ENCODE peak calls at places on chromosomes 3 and 15, in four cellular contexts. X is WTC11, P is K562, R is HepG2. Q is an unnamed sample.

GRCh38 chr3:105857963-105858362 is 10.8 kb downstream of the CBLB start:
- DNase-seq in X (no peak), P (no peak), R (no peak), Q (no peak)

GRCh38 chr15:86591994-86592746 is 512.5 kb downstream of the AGBL1 start:
- DNase-seq in X (no peak), P (no peak), R (no peak), Q (no peak)

GRCh38 chr3:140334105-140334504 is 343.8 kb upstream of the TRIM42 start:
- DNase-seq in X (no peak), P (no peak), R (no peak), Q (no peak)

GRCh38 chr3:71546781-71547180 is 36.7 kb downstream of the FOXP1 start:
- DNase-seq in X (no peak), P (no peak), R (no peak), Q (no peak)

GRCh38 chr15:31352911-31353811 is 26.5 kb downstream of the KLF13 start:
- DNase-seq in X (no peak), P (peak), R (no peak), Q (peak)

GRCh38 chr3:16173696-16174355 is 654 bp upstream of the GALNT15 start:
- DNase-seq in X (no peak), P (no peak), R (no peak), Q (no peak)

GRCh38 chr3:118978393-118978758 is 56.3 kb downstream of the IGSF11 start:
- DNase-seq in X (no peak), P (no peak), R (no peak), Q (no peak)

GRCh38 chr15:51379390-51379789 is 37.9 kb downstream of the GLDN start:
- DNase-seq in X (no peak), P (no peak), R (no peak), Q (no peak)

GRCh38 chr3:4429648-4430350 is 37.3 kb downstream of the SUMF1 start:
- DNase-seq in X (no peak), P (no peak), R (no peak), Q (no peak)

GRCh38 chr3:4425055-4425454 is 42.0 kb downstream of the SUMF1 start:
- DNase-seq in X (no peak), P (no peak), R (no peak), Q (no peak)

GRCh38 chr3:4426782-4427344 is 40.2 kb downstream of the SUMF1 start:
- DNase-seq in X (no peak), P (no peak), R (peak), Q (peak)

GRCh38 chr3:4425707-4426106 is 41.4 kb downstream of the SUMF1 start:
- DNase-seq in X (no peak), P (no peak), R (no peak), Q (no peak)

DNA sequence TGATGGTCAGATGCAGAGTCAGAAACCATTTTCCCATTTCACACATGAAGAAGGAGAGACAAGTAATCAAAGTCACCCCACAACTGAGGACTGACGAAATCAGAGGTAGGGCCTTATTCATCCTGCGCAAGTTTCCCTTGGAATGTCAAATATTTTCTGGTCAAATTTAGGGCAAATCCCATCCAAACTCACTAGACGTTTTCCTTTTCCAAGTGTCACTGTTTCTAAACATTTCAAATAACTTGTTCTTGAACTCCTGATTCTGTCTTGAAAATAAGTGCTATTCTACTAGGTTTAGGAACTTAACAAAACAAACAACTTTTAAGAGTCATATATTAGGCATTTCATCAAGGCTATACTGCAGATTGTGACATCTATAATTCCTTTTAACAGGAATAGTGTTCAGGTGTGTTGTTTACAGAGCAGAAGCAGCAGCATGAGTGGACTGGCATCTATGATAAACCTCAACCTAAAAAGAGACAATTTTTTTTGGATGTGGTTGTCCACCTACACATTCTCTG is 40.7 kb downstream of the SUMF1 start:
- DNase-seq in X (no peak), P (no peak), R (no peak), Q (no peak)
- TF ChIP-seq CBFB in X (no peak), P (no peak), R (no peak), Q (no peak)

GRCh38 chr15:25235391-25235790 is 203.4 kb downstream of the UBE3A start:
- DNase-seq in X (no peak), P (no peak), R (no peak), Q (no peak)

GRCh38 chr15:25236861-25237155 is 202.0 kb downstream of the UBE3A start:
- DNase-seq in X (no peak), P (no peak), R (no peak), Q (no peak)

GRCh38 chr15:25234831-25235230 is 204.0 kb downstream of the UBE3A start:
- DNase-seq in X (no peak), P (no peak), R (no peak), Q (no peak)

GRCh38 chr15:25237291-25237978 is 201.4 kb downstream of the UBE3A start:
- DNase-seq in X (no peak), P (no peak), R (no peak), Q (no peak)

GRCh38 chr15:25236143-25236860 is 202.5 kb downstream of the UBE3A start:
- DNase-seq in X (no peak), P (no peak), R (no peak), Q (no peak)
- TF ChIP-seq CBFB in X (no peak), P (no peak), R (no peak), Q (no peak)

GRCh38 chr3:129690406-129690805 is 83.9 kb upstream of the PLXND1 start:
- DNase-seq in X (no peak), P (peak), R (peak), Q (peak)
- TF ChIP-seq CBFB in X (no peak), P (no peak), R (no peak), Q (no peak)

DNA sequence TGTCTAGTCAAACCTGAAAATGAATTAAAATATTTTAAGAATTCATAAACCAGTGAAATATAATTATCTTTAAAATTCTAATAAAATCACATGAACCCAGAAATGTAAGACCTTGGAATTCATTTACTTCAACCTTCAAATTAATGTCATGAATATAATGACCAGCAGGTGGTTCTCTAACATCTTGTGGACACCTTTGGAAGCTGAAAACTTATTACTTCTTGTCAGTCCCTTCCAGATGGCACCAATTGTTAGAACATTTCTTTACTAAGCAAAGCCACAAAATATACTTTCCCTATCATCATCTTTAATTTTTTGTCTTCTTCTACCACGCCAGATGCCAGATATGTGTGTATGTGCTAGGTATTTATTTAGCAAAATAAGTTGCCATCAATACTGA is 240.0 kb downstream of the MBNL1 start:
- DNase-seq in X (no peak), P (peak), R (peak), Q (no peak)
- TF ChIP-seq CBFB in X (no peak), P (no peak), R (no peak), Q (no peak)